ENCODE peak calls at places on chromosomes 1 and 21, in nine cellular contexts. W is cardiac muscle cell, S is lower lobe of right lung, N is GM10248, R is right atrium auricular region, K is uterus, J is neural crest cell, D is GM12865, O is fibroblast of the aortic adventitia. Z is an unnamed sample.

GRCh38 chr1:169858467-169858866 is 35.2 kb downstream of the SCYL3 start:
- DNase-seq in S (no peak), K (no peak), R (no peak), W (no peak), O (no peak), N (no peak), J (no peak), D (no peak), Z (no peak)

GRCh38 chr1:149884433-149885363 is 14.7 kb upstream of the BOLA1 start:
- DNase-seq in S (no peak), K (no peak), W (no peak), R (peak; percentile 58), N (no peak), J (no peak), O (peak; percentile 34), D (peak; percentile 74), Z (no peak)

GRCh38 chr1:155245163-155245524 is 10.1 kb downstream of the ENTREP3 start:
- DNase-seq in S (no peak), N (no peak), O (no peak), R (no peak), K (no peak), D (no peak), J (no peak), W (no peak), Z (no peak)

GRCh38 chr1:20035114-20035513 is 34.9 kb upstream of the PLA2G5 start:
- DNase-seq in J (no peak), S (no peak), K (no peak), R (no peak), D (no peak), N (no peak), W (no peak), O (peak; percentile 14), Z (no peak)

GRCh38 chr21:38843379-38843778 is 37.6 kb downstream of the ETS2 start:
- DNase-seq in S (no peak), R (no peak), O (no peak), N (no peak), J (no peak), K (no peak), D (no peak), W (no peak), Z (no peak)

GRCh38 chr1:21174638-21175323 is 1.9 kb downstream of the EIF4G3 start:
- DNase-seq in O (peak; percentile 85), N (no peak), S (no peak), J (no peak), D (no peak), R (no peak), K (no peak), W (no peak), Z (no peak)

GRCh38 chr1:5493708-5494390 is 498.4 kb downstream of the NPHP4 start:
- DNase-seq in W (no peak), O (no peak), N (no peak), R (no peak), J (no peak), S (no peak), K (no peak), D (no peak), Z (no peak)

GRCh38 chr1:232789660-232790059 is 15.6 kb upstream of the MAP10 start:
- DNase-seq in O (no peak), J (no peak), N (no peak), K (no peak), D (no peak), R (no peak), S (no peak), W (no peak), Z (no peak)

GRCh38 chr1:109923131-109923945 is 12.7 kb downstream of the CSF1 start:
- DNase-seq in S (no peak), R (no peak), W (no peak), N (peak; percentile 70), K (no peak), O (no peak), J (no peak), D (peak; percentile 15), Z (no peak)

GRCh38 chr1:92502247-92502646 is 15.5 kb upstream of the GFI1 start:
- DNase-seq in D (peak; percentile 49), S (no peak), N (no peak), J (no peak), W (no peak), R (no peak), K (no peak), O (peak; percentile 58), Z (no peak)

GRCh38 chr1:221141606-221142285 is 262.5 kb downstream of the HLX start:
- DNase-seq in R (no peak), N (no peak), S (no peak), D (no peak), O (no peak), K (no peak), J (no peak), W (no peak), Z (no peak)

GRCh38 chr1:26780344-26780957 is 7.3 kb upstream of the PIGV start:
- DNase-seq in D (no peak), R (no peak), W (no peak), O (no peak), J (no peak), K (no peak), S (no peak), N (no peak), Z (no peak)

DNA sequence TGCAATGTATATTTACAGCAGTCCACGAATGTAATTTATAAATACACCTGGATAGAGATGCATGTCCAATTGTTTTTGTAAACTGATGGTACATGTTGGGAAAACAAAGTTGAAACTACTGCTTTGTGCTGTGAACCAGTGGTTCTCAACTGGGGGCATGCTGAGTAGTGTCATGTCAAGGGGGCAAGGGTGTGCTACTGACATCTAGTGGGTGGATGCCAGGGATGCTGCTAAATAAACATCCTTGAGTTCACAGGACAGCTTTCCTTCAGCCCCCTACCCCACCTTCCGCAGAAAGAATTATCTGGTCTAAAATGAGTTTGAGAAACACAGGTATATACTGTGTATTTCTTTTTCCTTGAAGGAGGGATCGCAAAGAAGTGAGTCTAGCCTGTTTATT is 95.9 kb downstream of the RASAL2 start:
- DNase-seq in N (peak; percentile 26), S (no peak), K (no peak), W (peak; percentile 54), O (peak; percentile 22), R (no peak), J (no peak), D (peak; percentile 44), Z (peak; percentile 32)
- TF ChIP-seq CTCF in N (peak; percentile 61), S (peak; percentile 42), K (no peak), W (peak; percentile 44), O (peak; percentile 31), R (peak; percentile 25), J (peak; percentile 61), D (peak; percentile 60), Z (peak; percentile 76)

DNA sequence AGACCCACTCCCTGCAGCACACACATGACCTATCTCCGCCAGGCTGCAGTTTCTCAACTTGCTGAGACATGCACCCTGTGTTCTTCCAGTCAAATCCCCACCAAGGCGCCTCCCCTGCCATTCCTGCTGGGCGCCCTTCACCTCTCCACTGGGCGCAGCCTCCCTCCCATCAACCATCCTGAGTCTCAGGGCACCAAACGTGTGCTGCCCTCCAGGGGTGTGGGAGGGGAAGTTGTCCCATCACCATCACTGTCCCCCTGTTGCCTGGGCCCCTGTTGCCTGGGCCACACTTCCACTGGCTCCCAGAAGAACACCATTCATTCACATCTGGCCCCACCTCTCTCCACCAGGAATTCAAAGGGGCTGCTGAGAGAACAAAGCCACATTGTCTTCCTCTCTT is 44.9 kb upstream of the EFHD2 start:
- DNase-seq in N (no peak), K (no peak), S (no peak), W (no peak), D (no peak), R (no peak), J (no peak), O (no peak), Z (no peak)
- TF ChIP-seq CTCF in N (no peak), K (no peak), S (no peak), W (no peak), D (peak; percentile 15), R (no peak), J (no peak), O (no peak), Z (no peak)

GRCh38 chr1:216559359-216559758 is 136.1 kb upstream of the USH2A start:
- DNase-seq in R (no peak), S (no peak), K (no peak), W (no peak), N (no peak), J (no peak), O (no peak), D (no peak), Z (no peak)

GRCh38 chr1:216566809-216567208 is 143.6 kb upstream of the USH2A start:
- DNase-seq in S (no peak), W (no peak), R (no peak), O (peak; percentile 32), D (peak; percentile 18), K (no peak), N (no peak), J (no peak), Z (no peak)

GRCh38 chr1:216563096-216563495 is 139.8 kb upstream of the USH2A start:
- DNase-seq in N (no peak), S (no peak), D (no peak), J (no peak), W (no peak), R (no peak), K (no peak), O (no peak), Z (no peak)

GRCh38 chr1:216560527-216560926 is 137.3 kb upstream of the USH2A start:
- DNase-seq in K (no peak), N (no peak), J (no peak), W (no peak), S (no peak), O (no peak), R (no peak), D (no peak), Z (no peak)

DNA sequence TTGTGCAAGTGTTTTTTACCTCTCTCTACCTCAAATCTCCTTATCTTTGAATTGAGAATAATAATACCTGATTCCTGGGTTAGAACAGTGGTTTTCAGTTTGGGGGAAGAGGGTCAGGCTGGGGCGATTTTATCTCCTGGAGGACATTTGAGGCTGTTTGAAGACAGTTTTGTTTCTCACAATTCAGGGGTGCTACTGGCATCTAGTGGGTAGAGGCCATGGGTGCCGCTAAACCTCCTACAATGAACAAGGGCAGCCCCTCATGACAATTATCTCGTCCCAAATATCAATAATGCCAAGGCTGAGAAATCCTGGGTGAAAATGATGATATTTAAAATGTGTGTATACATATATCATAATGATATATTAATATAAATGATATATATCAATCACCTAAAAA is 139.1 kb upstream of the USH2A start:
- DNase-seq in O (no peak), W (no peak), J (no peak), R (no peak), K (no peak), S (no peak), N (no peak), D (peak; percentile 5), Z (no peak)
- TF ChIP-seq CTCF in O (no peak), W (no peak), J (no peak), R (no peak), K (no peak), S (no peak), N (no peak), D (peak; percentile 18), Z (no peak)

GRCh38 chr1:65846911-65847310 is 54.2 kb downstream of the PDE4B start:
- DNase-seq in J (no peak), S (no peak), R (no peak), O (no peak), K (no peak), D (no peak), W (no peak), N (no peak), Z (no peak)

GRCh38 chr1:65844990-65845757 is 52.5 kb downstream of the PDE4B start:
- DNase-seq in K (no peak), J (no peak), S (no peak), W (no peak), O (no peak), N (no peak), R (no peak), D (no peak), Z (no peak)

GRCh38 chr1:65845758-65846060 is 53.0 kb downstream of the PDE4B start:
- DNase-seq in R (no peak), D (no peak), W (no peak), K (no peak), S (no peak), J (no peak), O (no peak), N (no peak), Z (no peak)

GRCh38 chr1:65850281-65850680 is 57.6 kb downstream of the PDE4B start:
- DNase-seq in N (no peak), R (no peak), J (no peak), K (no peak), S (no peak), D (no peak), O (no peak), W (no peak), Z (no peak)
- TF ChIP-seq CTCF in N (no peak), R (no peak), J (no peak), K (no peak), S (no peak), D (no peak), O (no peak), W (no peak), Z (no peak)

Z was measured in GM13977.